ENCODE peak calls at places on chromosomes 13 and 19, in seven cellular contexts. R, U, J, H, Q, L and M are unnamed samples.

GRCh38 chr13:79710376-79710775 is 229.4 kb downstream of the NDFIP2 start:
- DNase-seq in R (peak), U (no peak), J (no peak), H (peak), Q (no peak), L (no peak), M (no peak)

GRCh38 chr19:50750010-50750409 is 20.3 kb upstream of the GPR32 start:
- DNase-seq in R (no peak), U (no peak), J (no peak), H (no peak), Q (no peak), L (no peak), M (no peak)

GRCh38 chr13:24716011-24716410 is 35.8 kb downstream of the ATP12A start:
- DNase-seq in R (no peak), U (no peak), J (no peak), H (no peak), Q (no peak), L (peak), M (no peak)

GRCh38 chr19:19176950-19177349 is 6.9 kb upstream of the MEF2B start:
- DNase-seq in R (no peak), U (no peak), J (no peak), H (no peak), Q (no peak), L (no peak), M (no peak)

GRCh38 chr19:29694669-29695627 is 20.1 kb downstream of the C19orf12 start:
- DNase-seq in R (peak), U (no peak), J (peak), H (peak), Q (peak), L (peak), M (peak)

GRCh38 chr13:77516342-77516789 is 19.1 kb upstream of the SCEL start:
- DNase-seq in R (peak), U (no peak), J (no peak), H (peak), Q (no peak), L (no peak), M (no peak)

GRCh38 chr13:59094149-59094548 is 1069.6 kb downstream of the DIAPH3 start:
- DNase-seq in R (no peak), U (no peak), J (no peak), H (peak), Q (no peak), L (no peak), M (no peak)

GRCh38 chr19:58330458-58330857 is 3.7 kb downstream of the ZSCAN22 start:
- DNase-seq in R (peak), U (no peak), J (no peak), H (peak), Q (no peak), L (no peak), M (no peak)

GRCh38 chr19:17103177-17103576 is 27.6 kb downstream of the MYO9B start:
- DNase-seq in R (peak), U (no peak), J (no peak), H (no peak), Q (no peak), L (no peak), M (no peak)

GRCh38 chr19:49337267-49338022 is 2.2 kb downstream of the CD37 start:
- DNase-seq in R (no peak), U (no peak), J (no peak), H (no peak), Q (no peak), L (peak), M (no peak)

GRCh38 chr19:33005440-33005839 is 33.4 kb downstream of the FAAP24 start:
- DNase-seq in R (no peak), U (no peak), J (no peak), H (peak), Q (no peak), L (no peak), M (no peak)

GRCh38 chr13:73633817-73634449 is 500.3 kb downstream of the KLF12 start:
- DNase-seq in R (no peak), U (no peak), J (no peak), H (no peak), Q (no peak), L (no peak), M (no peak)

GRCh38 chr13:21541271-21541670 is 62.7 kb downstream of the MICU2 start:
- DNase-seq in R (no peak), U (no peak), J (no peak), H (peak), Q (no peak), L (no peak), M (no peak)

GRCh38 chr13:51585234-51585672 is 991 bp downstream of the WDFY2 start:
- DNase-seq in R (peak), U (no peak), J (no peak), H (no peak), Q (no peak), L (no peak), M (no peak)

GRCh38 chr13:29845440-29846056 is 4.9 kb downstream of the UBL3 start:
- DNase-seq in R (peak), U (no peak), J (no peak), H (no peak), Q (no peak), L (no peak), M (no peak)

GRCh38 chr13:51113969-51114368 is 2.9 kb upstream of the C13orf42 start:
- DNase-seq in R (no peak), U (no peak), J (no peak), H (peak), Q (no peak), L (no peak), M (no peak)

GRCh38 chr19:6529937-6530384 is 865 bp upstream of the TNFSF9 start:
- DNase-seq in R (no peak), U (no peak), J (no peak), H (no peak), Q (no peak), L (no peak), M (no peak)

GRCh38 chr19:17576758-17577532 is 21.5 kb downstream of the COLGALT1 start:
- DNase-seq in R (peak), U (no peak), J (peak), H (peak), Q (no peak), L (no peak), M (no peak)

GRCh38 chr13:20716951-20717350 is 13.5 kb downstream of the IL17D start:
- DNase-seq in R (no peak), U (no peak), J (no peak), H (no peak), Q (no peak), L (no peak), M (no peak)

GRCh38 chr19:57886046-57886445 is 2.8 kb downstream of the ZNF814 start:
- DNase-seq in R (no peak), U (no peak), J (no peak), H (no peak), Q (no peak), L (no peak), M (no peak)

GRCh38 chr19:35775046-35775297 is 392 bp upstream of the ARHGAP33 start:
- DNase-seq in R (no peak), U (no peak), J (no peak), H (no peak), Q (no peak), L (no peak), M (no peak)

GRCh38 chr13:106753241-106753640 is 185.3 kb upstream of the ARGLU1 start:
- DNase-seq in R (no peak), U (no peak), J (peak), H (no peak), Q (no peak), L (no peak), M (no peak)

GRCh38 chr19:56538254-56538760 is 441 bp upstream of the ZFP28 start:
- DNase-seq in R (peak), U (peak), J (peak), H (peak), Q (peak), L (peak), M (peak)

GRCh38 chr13:77733674-77734073 is 36.2 kb downstream of the SLAIN1 start:
- DNase-seq in R (no peak), U (no peak), J (no peak), H (no peak), Q (no peak), L (no peak), M (no peak)

GRCh38 chr19:51694318-51695085 is 1.4 kb downstream of the SPACA6 start:
- DNase-seq in R (no peak), U (no peak), J (no peak), H (no peak), Q (no peak), L (no peak), M (no peak)

GRCh38 chr19:1017115-1017905 is 3.6 kb downstream of the TMEM259 start:
- DNase-seq in R (no peak), U (no peak), J (no peak), H (peak), Q (no peak), L (no peak), M (no peak)

GRCh38 chr13:19957320-19958118 is 1.0 kb upstream of the ZMYM2 start:
- DNase-seq in R (peak), U (peak), J (peak), H (peak), Q (peak), L (peak), M (peak)

GRCh38 chr19:49441210-49441959 is at the start of gene SLC17A7:
- DNase-seq in R (no peak), U (no peak), J (peak), H (no peak), Q (peak), L (peak), M (no peak)

GRCh38 chr13:74586839-74587238 is 452.6 kb upstream of the KLF12 start:
- DNase-seq in R (no peak), U (no peak), J (no peak), H (no peak), Q (no peak), L (no peak), M (no peak)

GRCh38 chr19:41577833-41578232 is 1.9 kb downstream of the CEACAM21 start:
- DNase-seq in R (no peak), U (no peak), J (no peak), H (no peak), Q (no peak), L (no peak), M (no peak)

GRCh38 chr13:63190742-63191141 is 1775.1 kb upstream of the PCDH20 start:
- DNase-seq in R (peak), U (no peak), J (no peak), H (peak), Q (no peak), L (no peak), M (no peak)

GRCh38 chr19:18419195-18419698 is at the start of gene SSBP4:
- DNase-seq in R (peak), U (no peak), J (peak), H (no peak), Q (peak), L (peak), M (peak)

GRCh38 chr19:14916848-14917247 is 24.4 kb upstream of the OR7C2 start:
- DNase-seq in R (no peak), U (no peak), J (no peak), H (no peak), Q (no peak), L (no peak), M (no peak)

GRCh38 chr13:60282708-60283107 is 114.3 kb upstream of the TDRD3 start:
- DNase-seq in R (no peak), U (no peak), J (no peak), H (no peak), Q (no peak), L (no peak), M (no peak)

GRCh38 chr19:50264483-50265186 is 61.2 kb downstream of the MYH14 start:
- DNase-seq in R (no peak), U (no peak), J (no peak), H (no peak), Q (no peak), L (no peak), M (no peak)

DNA sequence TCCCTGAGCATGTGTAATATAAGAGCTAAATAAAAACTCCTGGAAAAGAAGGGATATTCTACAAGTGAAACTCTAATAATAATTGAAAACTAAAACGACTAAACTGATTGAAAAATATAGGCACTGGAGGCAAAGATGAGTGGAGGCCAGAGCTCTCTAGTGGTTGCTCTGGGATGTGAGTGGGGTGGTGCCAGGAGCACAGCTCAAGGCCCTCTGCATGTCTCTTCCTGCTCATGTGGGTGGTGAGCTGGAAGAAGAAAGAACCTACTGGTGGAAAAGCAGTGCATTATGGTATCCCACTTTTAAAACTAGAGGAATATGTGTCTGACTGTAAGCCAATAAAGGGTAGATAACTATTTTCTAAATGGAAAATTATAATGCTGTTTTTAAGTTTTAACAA is 15.8 kb upstream of the ARHGEF7 start:
- DNase-seq in R (no peak), U (no peak), J (no peak), H (peak), Q (no peak), L (no peak), M (no peak)
- TF ChIP-seq CTCF in R (no peak), U (no peak), J (no peak), H (no peak), Q (no peak), L (no peak), M (no peak)

GRCh38 chr13:31967155-31967554 is 64.4 kb upstream of the FRY start:
- DNase-seq in R (no peak), U (no peak), J (no peak), H (no peak), Q (no peak), L (no peak), M (no peak)
- TF ChIP-seq CTCF in R (peak), U (no peak), J (peak), H (no peak), Q (peak), L (no peak), M (no peak)

GRCh38 chr13:42048625-42049453 is at the start of gene DGKH:
- DNase-seq in R (peak), U (peak), J (peak), H (peak), Q (peak), L (peak), M (peak)
- TF ChIP-seq CTCF in R (no peak), U (no peak), J (peak), H (peak), Q (no peak), L (peak), M (no peak)

DNA sequence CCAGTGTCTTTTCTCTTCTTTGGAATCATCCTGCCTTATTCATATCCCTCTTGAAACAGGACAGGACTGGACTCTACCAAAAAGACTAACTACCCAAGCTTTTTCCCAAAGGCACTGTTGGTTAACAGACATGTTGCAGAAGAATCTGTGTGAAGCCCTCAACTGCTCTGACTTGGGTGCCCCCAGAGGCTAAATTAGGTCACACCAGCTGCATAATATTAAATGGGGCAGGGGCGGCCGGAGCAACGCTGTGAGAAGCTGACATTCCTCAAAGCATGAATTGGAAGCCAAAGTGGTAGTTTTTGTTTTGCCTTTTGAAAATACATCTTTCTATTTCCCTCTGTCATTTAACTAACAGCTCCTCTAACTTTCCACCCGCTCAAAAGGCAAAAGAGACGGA is 185.9 kb downstream of the LHFPL6 start:
- DNase-seq in R (peak), U (no peak), J (no peak), H (no peak), Q (peak), L (no peak), M (no peak)
- TF ChIP-seq CTCF in R (peak), U (no peak), J (peak), H (no peak), Q (no peak), L (peak), M (no peak)

DNA sequence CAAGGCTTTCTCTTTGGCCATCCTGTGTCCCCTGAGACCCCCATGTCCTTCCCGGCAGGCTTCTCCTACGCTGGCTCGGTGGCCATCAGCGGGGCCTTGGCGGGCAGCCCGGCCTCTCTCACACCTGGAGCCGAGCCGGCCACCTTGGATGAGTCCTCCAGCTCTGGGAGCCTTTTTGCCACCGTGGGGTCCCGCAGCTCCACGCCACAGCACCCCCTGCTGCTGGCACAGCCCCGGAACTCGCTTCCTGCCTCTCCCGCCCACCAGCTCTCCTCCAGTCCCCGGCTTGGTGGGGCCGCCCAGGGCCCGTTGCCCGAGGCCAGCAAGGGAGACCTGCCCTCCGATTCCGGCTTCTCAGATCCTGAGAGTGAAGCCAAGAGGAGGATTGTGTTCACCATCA is 14.2 kb downstream of the PLEKHJ1 start:
- DNase-seq in R (no peak), U (no peak), J (no peak), H (no peak), Q (no peak), L (no peak), M (no peak)
- TF ChIP-seq CTCF in R (peak), U (no peak), J (peak), H (peak), Q (no peak), L (peak), M (no peak)